ENCODE peak calls at places on chromosome 16, in nine cellular contexts. D, G, W, F, M, L, H, O and S are unnamed samples.

GRCh38 chr16:740459-740763 is 386 bp downstream of the CIAO3 start:
- DNase-seq in D (no peak), G (no peak), W (no peak), F (no peak), M (no peak), L (no peak), H (no peak), O (no peak), S (no peak)

GRCh38 chr16:28105954-28106353 is 42.4 kb upstream of the GSG1L start:
- DNase-seq in D (no peak), G (no peak), W (no peak), F (no peak), M (no peak), L (no peak), H (no peak), O (no peak), S (no peak)

GRCh38 chr16:83100679-83101078 is 473.9 kb downstream of the CDH13 start:
- DNase-seq in D (no peak), G (no peak), W (no peak), F (no peak), M (peak), L (no peak), H (no peak), O (no peak), S (no peak)

GRCh38 chr16:47586121-47586520 is 125.0 kb downstream of the PHKB start:
- DNase-seq in D (no peak), G (no peak), W (no peak), F (no peak), M (no peak), L (no peak), H (no peak), O (no peak), S (no peak)

GRCh38 chr16:5015351-5015750 is 18.4 kb downstream of the NAGPA start:
- DNase-seq in D (no peak), G (no peak), W (no peak), F (no peak), M (no peak), L (no peak), H (no peak), O (no peak), S (no peak)

GRCh38 chr16:23539984-23540816 is 16.9 kb downstream of the EARS2 start:
- DNase-seq in D (no peak), G (no peak), W (no peak), F (no peak), M (peak), L (no peak), H (no peak), O (no peak), S (no peak)

GRCh38 chr16:84059111-84059510 is 16.5 kb upstream of the SLC38A8 start:
- DNase-seq in D (no peak), G (no peak), W (no peak), F (no peak), M (no peak), L (no peak), H (no peak), O (no peak), S (no peak)

GRCh38 chr16:803751-804075 is 3.2 kb upstream of the GNG13 start:
- DNase-seq in D (no peak), G (no peak), W (no peak), F (no peak), M (no peak), L (no peak), H (no peak), O (no peak), S (no peak)

GRCh38 chr16:79895917-79896203 is 295.3 kb upstream of the MAF start:
- DNase-seq in D (no peak), G (no peak), W (no peak), F (no peak), M (no peak), L (no peak), H (no peak), O (no peak), S (no peak)

GRCh38 chr16:588639-588888 is 1.3 kb upstream of the RAB40C start:
- DNase-seq in D (no peak), G (no peak), W (peak), F (peak), M (peak), L (no peak), H (peak), O (peak), S (peak)

GRCh38 chr16:69108905-69109252 is 3.4 kb downstream of the HAS3 start:
- DNase-seq in D (no peak), G (no peak), W (no peak), F (no peak), M (no peak), L (no peak), H (no peak), O (no peak), S (no peak)

GRCh38 chr16:19210968-19211367 is 42.9 kb downstream of the SYT17 start:
- DNase-seq in D (no peak), G (no peak), W (no peak), F (no peak), M (no peak), L (no peak), H (no peak), O (no peak), S (no peak)

GRCh38 chr16:4846503-4846900 is 586 bp downstream of the GLYR1 start:
- DNase-seq in D (peak), G (peak), W (peak), F (peak), M (peak), L (no peak), H (no peak), O (peak), S (peak)

GRCh38 chr16:79528281-79528680 is 72.3 kb downstream of the MAF start:
- DNase-seq in D (no peak), G (no peak), W (no peak), F (no peak), M (no peak), L (no peak), H (no peak), O (no peak), S (no peak)

GRCh38 chr16:25006504-25007055 is 8.6 kb downstream of the ARHGAP17 start:
- DNase-seq in D (no peak), G (no peak), W (no peak), F (peak), M (no peak), L (no peak), H (no peak), O (peak), S (no peak)

DNA sequence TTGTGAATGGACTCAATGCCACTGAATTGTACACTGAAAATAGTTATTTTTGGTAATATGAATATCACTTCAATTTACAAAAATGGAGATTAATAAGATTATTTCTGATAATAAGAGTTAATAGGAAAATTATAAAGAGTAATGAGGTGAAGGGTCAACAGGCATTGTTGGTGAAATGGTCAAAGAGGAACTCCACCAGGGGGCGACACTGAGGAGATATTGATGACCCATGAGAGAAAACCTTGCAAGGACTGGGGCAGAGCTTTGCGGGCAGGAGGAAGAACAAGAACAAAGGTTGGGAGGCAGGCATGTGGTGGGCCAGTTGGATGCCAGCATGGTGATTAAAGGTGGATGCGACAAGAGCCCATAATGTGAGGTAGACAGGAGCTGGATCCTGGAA is 74.0 kb upstream of the XYLT1 start:
- DNase-seq in D (no peak), G (no peak), W (no peak), F (no peak), M (no peak), L (no peak), H (no peak), O (no peak), S (no peak)
- TF ChIP-seq CTCF in D (no peak), G (no peak), W (peak), F (peak), M (no peak), L (no peak), H (peak), O (peak), S (peak)

GRCh38 chr16:78002915-78003538 is 19.3 kb upstream of the CLEC3A start:
- DNase-seq in D (peak), G (peak), W (peak), F (peak), M (peak), L (peak), H (peak), O (peak), S (peak)

GRCh38 chr16:78004501-78004900 is 17.8 kb upstream of the CLEC3A start:
- DNase-seq in D (no peak), G (no peak), W (no peak), F (no peak), M (no peak), L (no peak), H (no peak), O (no peak), S (no peak)

GRCh38 chr16:78007121-78007520 is 15.2 kb upstream of the CLEC3A start:
- DNase-seq in D (no peak), G (no peak), W (no peak), F (no peak), M (no peak), L (no peak), H (no peak), O (no peak), S (no peak)

DNA sequence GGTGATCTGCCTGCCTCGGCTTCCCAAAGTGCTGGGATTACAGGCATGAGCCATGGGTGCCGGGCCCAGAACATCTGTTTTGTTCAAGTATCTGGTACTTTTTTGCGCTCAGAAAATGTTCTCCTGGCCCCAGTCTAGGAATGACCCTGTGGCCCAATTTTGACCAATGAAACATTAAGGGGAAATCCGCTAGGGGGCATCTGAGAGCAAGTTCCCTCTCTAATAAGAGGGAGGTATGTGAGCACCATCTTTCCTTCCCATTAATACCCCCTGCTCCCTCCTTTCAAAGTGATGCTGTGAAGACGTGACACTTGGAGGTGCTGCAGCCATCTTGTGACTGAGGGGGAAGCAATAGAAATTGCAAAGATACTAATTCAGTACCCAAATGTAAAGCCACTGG is 16.5 kb upstream of the CLEC3A start:
- DNase-seq in D (no peak), G (no peak), W (no peak), F (no peak), M (no peak), L (no peak), H (no peak), O (no peak), S (no peak)
- TF ChIP-seq CTCF in D (no peak), G (peak), W (peak), F (peak), M (no peak), L (peak), H (no peak), O (no peak), S (no peak)

GRCh38 chr16:29983420-29984136 is 9.9 kb downstream of the TAOK2 start:
- DNase-seq in D (no peak), G (no peak), W (no peak), F (peak), M (no peak), L (no peak), H (no peak), O (no peak), S (no peak)
- TF ChIP-seq CTCF in D (no peak), G (no peak), W (no peak), F (no peak), M (no peak), L (no peak), H (no peak), O (no peak), S (no peak)

DNA sequence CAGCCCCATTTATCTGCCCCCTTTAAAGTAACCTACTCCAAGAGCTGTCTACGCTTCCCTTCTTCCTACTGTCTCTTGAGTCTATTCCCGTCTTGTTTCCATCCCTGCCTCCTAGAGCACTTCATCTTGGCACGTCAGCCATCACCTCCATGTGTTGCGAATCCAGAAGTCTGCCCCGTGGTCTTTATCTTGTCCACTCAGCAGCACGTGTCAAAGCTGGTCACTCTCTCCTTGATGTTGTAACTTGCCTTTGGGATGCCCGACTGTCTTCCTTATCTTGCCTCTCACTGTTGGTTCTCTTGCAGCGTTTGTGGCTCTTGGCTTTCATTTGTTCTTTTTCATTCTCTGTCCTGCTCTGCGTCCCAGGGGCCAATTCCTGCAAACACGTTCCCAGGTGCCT is 99.4 kb downstream of the PLCG2 start:
- DNase-seq in D (no peak), G (no peak), W (no peak), F (no peak), M (no peak), L (no peak), H (no peak), O (no peak), S (no peak)
- TF ChIP-seq CTCF in D (no peak), G (no peak), W (no peak), F (no peak), M (no peak), L (no peak), H (no peak), O (no peak), S (no peak)

GRCh38 chr16:67100569-67101300 is 9.0 kb upstream of the PHAF1 start:
- DNase-seq in D (no peak), G (no peak), W (peak), F (peak), M (no peak), L (no peak), H (no peak), O (no peak), S (no peak)
- TF ChIP-seq CTCF in D (no peak), G (peak), W (peak), F (peak), M (no peak), L (peak), H (no peak), O (peak), S (peak)

GRCh38 chr16:8928467-8928957 is 35.2 kb downstream of the USP7 start:
- DNase-seq in D (no peak), G (no peak), W (no peak), F (no peak), M (no peak), L (no peak), H (no peak), O (peak), S (no peak)
- TF ChIP-seq CTCF in D (no peak), G (no peak), W (no peak), F (no peak), M (no peak), L (no peak), H (no peak), O (no peak), S (no peak)

GRCh38 chr16:71669926-71670536 is 44.0 kb downstream of the MARVELD3 start:
- DNase-seq in D (no peak), G (no peak), W (no peak), F (no peak), M (no peak), L (no peak), H (no peak), O (peak), S (no peak)
- TF ChIP-seq CTCF in D (no peak), G (peak), W (no peak), F (no peak), M (no peak), L (no peak), H (no peak), O (no peak), S (no peak)

DNA sequence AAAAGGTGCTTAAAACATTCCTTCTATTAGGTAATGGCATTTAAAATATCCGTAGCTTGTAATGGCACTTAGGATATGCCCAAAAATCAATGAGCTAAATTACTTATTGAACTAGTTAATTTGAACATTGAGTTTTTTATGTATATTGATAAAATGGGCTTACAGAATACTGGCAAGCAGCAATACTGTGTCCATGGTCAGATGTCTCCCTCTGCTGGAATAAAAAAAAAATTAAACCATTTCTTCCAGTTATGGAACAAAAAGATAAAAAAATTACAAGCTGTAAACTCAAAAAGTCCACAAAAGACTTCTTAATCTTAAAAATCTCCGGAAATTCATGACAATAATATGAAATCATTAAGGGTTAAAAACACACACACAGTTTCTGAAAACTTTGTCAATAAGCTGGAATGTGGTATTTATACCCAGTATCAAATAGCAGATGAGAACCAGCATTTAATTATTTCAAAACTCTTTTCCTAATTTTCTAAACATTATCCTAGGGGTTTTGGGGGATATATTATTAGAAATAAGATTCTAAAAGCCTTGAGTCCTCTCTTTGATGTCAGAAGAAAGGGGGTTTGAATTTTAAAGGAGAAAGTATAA is 21.5 kb upstream of the PSMD7 start:
- DNase-seq in D (no peak), G (no peak), W (peak), F (peak), M (peak), L (no peak), H (no peak), O (peak), S (no peak)
- TF ChIP-seq CTCF in D (peak), G (peak), W (peak), F (peak), M (peak), L (peak), H (peak), O (peak), S (peak)